ENCODE peak calls at places on chromosomes 2 and 18, in six cellular contexts. U is fibroblast of lung, L is Karpas-422, C is neural progenitor cell, V is trophoblast cell, S is H9. I is an unnamed sample. For H3K4me1, the result is how much of the 10 kb centered on the place peaks cover.

GRCh38 chr2:241752253-241752652 is 17.8 kb downstream of the D2HGDH start:
- DNase-seq in L (no peak), V (no peak), S (no peak), U (no peak), C (no peak), I (no peak)

GRCh38 chr2:9984861-9985480 is 33.5 kb downstream of the GRHL1 start:
- DNase-seq in C (no peak), V (peak), L (no peak), S (no peak), U (peak), I (no peak)

GRCh38 chr2:10135296-10136089 is 13.0 kb downstream of the RRM2 start:
- DNase-seq in C (no peak), L (peak), V (no peak), S (no peak), U (peak), I (no peak)

GRCh38 chr2:229774237-229774636 is 59.9 kb upstream of the DNER start:
- DNase-seq in S (no peak), C (no peak), V (no peak), L (no peak), U (no peak), I (no peak)

GRCh38 chr2:69578201-69578555 is 65.4 kb downstream of the AAK1 start:
- DNase-seq in L (no peak), U (no peak), S (no peak), V (no peak), C (no peak), I (no peak)

GRCh38 chr2:42012651-42013050 is 35.2 kb upstream of the PKDCC start:
- DNase-seq in S (no peak), U (no peak), L (no peak), V (no peak), C (no peak), I (no peak)

GRCh38 chr2:100887713-100888112 is 67.8 kb downstream of the NPAS2 start:
- DNase-seq in U (no peak), C (no peak), V (no peak), S (no peak), L (no peak), I (peak)

GRCh38 chr2:177748360-177748759 is 324.2 kb downstream of the PDE11A start:
- DNase-seq in S (no peak), C (no peak), V (no peak), L (no peak), U (no peak), I (no peak)

GRCh38 chr2:227267406-227268115 is 57.5 kb upstream of the MFF start:
- DNase-seq in L (no peak), C (no peak), V (no peak), U (no peak), S (no peak), I (no peak)

GRCh38 chr2:237552911-237553310 is 13.5 kb upstream of the PRLH start:
- DNase-seq in L (peak), U (no peak), C (no peak), S (no peak), V (no peak), I (no peak)

GRCh38 chr2:112259509-112260294 is 4.9 kb upstream of the ZC3H8 start:
- DNase-seq in U (peak), S (peak), L (peak), V (peak), C (peak), I (peak)

GRCh38 chr2:147149589-147150245 is 695.1 kb upstream of the ACVR2A start:
- DNase-seq in C (no peak), V (peak), U (peak), L (no peak), S (no peak), I (peak)

GRCh38 chr2:183059561-183059960 is 19.0 kb upstream of the DUSP19 start:
- DNase-seq in L (no peak), S (no peak), V (no peak), U (peak), C (no peak), I (no peak)

GRCh38 chr2:9983413-9984216 is 32.1 kb downstream of the GRHL1 start:
- DNase-seq in C (no peak), V (no peak), L (no peak), U (peak), S (no peak), I (peak)

GRCh38 chr2:181457741-181458425 is 697 bp downstream of the ITGA4 start:
- DNase-seq in S (peak), V (no peak), U (peak), L (peak), C (peak), I (no peak)

GRCh38 chr18:68282232-68282631 is 432.7 kb downstream of the TMX3 start:
- DNase-seq in U (no peak), S (no peak), C (no peak), L (no peak), V (no peak), I (no peak)

GRCh38 chr2:224904390-224904789 is 137.9 kb downstream of the DOCK10 start:
- DNase-seq in U (peak), V (no peak), L (no peak), S (no peak), C (no peak), I (no peak)

GRCh38 chr2:112059671-112060070 is 4.6 kb downstream of the TMEM87B start:
- DNase-seq in U (no peak), C (no peak), S (no peak), V (no peak), L (no peak), I (no peak)

GRCh38 chr2:124911560-124911959 is 886.5 kb downstream of the CNTNAP5 start:
- DNase-seq in V (no peak), S (no peak), U (peak), L (no peak), C (no peak), I (no peak)

GRCh38 chr2:75055307-75055819 is 96.9 kb downstream of the POLE4 start:
- DNase-seq in L (no peak), S (no peak), V (no peak), U (no peak), C (no peak), I (no peak)

GRCh38 chr18:80169607-80170006 is 60.5 kb downstream of the ADNP2 start:
- DNase-seq in S (no peak), U (no peak), V (no peak), L (no peak), C (no peak), I (no peak)

GRCh38 chr2:217801115-217801531 is 201.7 kb downstream of the TNS1 start:
- DNase-seq in S (no peak), L (no peak), U (no peak), C (peak), V (no peak), I (no peak)

GRCh38 chr18:2908166-2908945 is 61.5 kb downstream of the EMILIN2 start:
- DNase-seq in S (no peak), L (no peak), U (no peak), C (no peak), V (no peak), I (no peak)

GRCh38 chr2:169361706-169362345 is 508 bp downstream of the LRP2 start:
- DNase-seq in C (peak), U (peak), S (peak), L (no peak), V (no peak), I (no peak)

GRCh38 chr2:64963719-64964118 is 25.5 kb upstream of the SLC1A4 start:
- DNase-seq in C (no peak), S (no peak), L (no peak), U (no peak), V (no peak), I (no peak)
- H2AFZ ChIP-seq in C (no peak), S (no peak), L (no peak), U (no peak), V (no peak), I (no peak)

GRCh38 chr18:76410660-76411417 is 84.2 kb downstream of the ZNF516 start:
- DNase-seq in C (no peak), U (no peak), L (peak), V (no peak), S (peak), I (no peak)
- H3K4me1 ChIP-seq in C (under half), U (under half), L (half or more), V (under half), S (under half), I (under half)

DNA sequence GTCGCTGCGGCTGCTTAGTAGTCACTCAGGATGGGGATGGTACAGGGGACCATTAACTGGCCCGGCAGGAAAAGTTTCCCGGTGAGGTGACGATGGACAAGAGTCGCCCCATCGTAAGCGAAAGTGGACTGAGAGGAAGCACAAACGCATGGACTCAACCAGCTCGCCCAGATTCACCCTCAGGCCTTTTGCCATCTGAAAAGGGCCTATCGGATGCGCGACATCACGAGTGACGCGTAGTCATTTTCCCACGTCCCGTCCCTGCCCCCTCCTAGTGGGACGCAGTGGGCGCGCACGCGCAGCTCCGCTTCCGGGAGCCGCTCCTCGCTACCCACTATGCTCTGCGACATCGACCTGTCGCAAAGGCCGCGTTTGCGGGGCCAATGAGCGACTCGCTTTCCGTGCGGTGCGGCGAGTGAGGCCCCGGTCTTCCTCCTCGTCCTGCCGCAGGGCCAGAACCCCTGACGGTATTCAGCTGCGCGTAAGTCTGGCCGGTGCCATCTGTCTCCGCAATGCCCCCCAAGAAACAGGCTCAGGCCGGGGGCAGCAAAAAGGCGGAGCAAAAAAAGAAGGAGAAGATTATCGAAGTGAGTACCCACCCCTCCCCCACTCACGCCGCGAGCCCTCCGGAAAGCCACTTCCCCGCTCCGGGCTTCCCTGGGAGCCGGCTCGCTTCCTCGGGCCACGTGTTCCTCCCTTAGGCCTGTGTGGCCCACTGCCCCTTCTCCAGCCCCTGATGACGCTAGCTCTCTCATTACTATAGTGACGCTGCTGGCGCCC is at the start of gene ZC3H15:
- DNase-seq in L (peak), C (peak), U (peak), S (peak), V (peak), I (peak)
- H2AFZ ChIP-seq in L (peak), C (peak), U (peak), S (peak), V (peak), I (peak)

DNA sequence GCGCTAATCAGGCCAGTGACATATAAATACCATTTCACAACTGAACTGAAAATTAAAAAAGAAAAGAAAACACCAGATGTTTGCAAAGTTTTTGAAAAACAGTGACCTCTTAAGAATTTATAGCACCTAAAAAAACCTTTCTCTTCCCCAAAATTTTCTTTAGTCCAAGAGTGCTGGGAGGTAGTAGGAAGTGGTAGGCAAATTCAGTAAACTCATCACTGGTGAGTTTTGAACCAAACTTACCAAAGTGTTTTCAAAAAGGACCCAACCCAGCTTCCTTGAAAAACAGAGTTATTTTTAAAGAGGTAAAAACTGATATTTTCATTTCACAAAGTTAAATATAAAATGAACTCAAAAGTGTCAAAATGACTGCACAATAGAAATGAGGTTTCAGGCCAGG is 90.4 kb downstream of the TMEM247 start:
- DNase-seq in L (no peak), U (no peak), S (no peak), V (no peak), C (no peak), I (no peak)
- H3K4me1 ChIP-seq in L (half or more), U (under half), S (under half), V (under half), C (under half), I (under half)

DNA sequence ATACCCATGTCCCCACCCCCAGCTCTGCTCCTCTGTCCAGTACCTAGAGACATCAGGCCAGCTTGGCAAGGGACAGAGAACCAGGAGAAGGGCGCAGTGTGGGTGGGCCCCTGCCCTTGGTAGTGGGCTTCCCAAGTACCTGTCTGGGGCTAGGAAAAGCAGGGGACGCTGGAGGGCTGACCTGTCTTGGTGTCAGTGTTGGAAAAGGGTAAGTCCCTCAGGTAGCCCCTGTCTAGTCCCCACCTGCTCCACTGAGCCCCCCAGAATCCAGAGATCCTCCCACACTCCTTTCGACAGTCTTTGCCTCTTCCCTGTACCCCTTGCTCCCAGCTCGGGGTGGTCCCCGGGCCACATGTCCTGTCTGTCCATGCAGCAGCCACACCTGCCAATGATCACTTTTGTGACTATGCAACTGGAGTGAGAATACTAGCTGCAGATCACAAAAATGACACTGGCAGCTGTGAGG is 14.6 kb downstream of the DNAJB2 start:
- DNase-seq in U (no peak), C (no peak), S (no peak), L (no peak), V (no peak), I (no peak)
- H2AFZ ChIP-seq in U (no peak), C (peak), S (no peak), L (no peak), V (no peak), I (no peak)